ENCODE peak calls at places on chromosomes 7 and 10, in eight cellular contexts. U is foreskin keratinocyte; V is CD8-positive, alpha-beta memory T cell; S is prostate gland; Q is H1; P is tibial artery; I is GM23338; E is CD4-positive, alpha-beta memory T cell. J is an unnamed sample. For H3K4me1, the result is how much of the 10 kb centered on the place peaks cover.

GRCh38 chr7:28958235-28958945 is at the start of gene TRIL:
- DNase-seq in U (no peak), V (no peak), S (peak), Q (peak), P (peak), I (peak), E (no peak), J (no peak)

GRCh38 chr10:23864631-23865147 is 344.2 kb upstream of the KIAA1217 start:
- DNase-seq in U (no peak), V (no peak), S (no peak), Q (no peak), P (no peak), I (no peak), E (no peak), J (no peak)

GRCh38 chr10:22606164-22606614 is 108.2 kb downstream of the PIP4K2A start:
- DNase-seq in U (no peak), V (peak), S (no peak), Q (no peak), P (no peak), I (no peak), E (peak), J (no peak)

GRCh38 chr7:126720232-126720631 is 532.5 kb downstream of the GRM8 start:
- DNase-seq in U (no peak), V (no peak), S (no peak), Q (no peak), P (no peak), I (no peak), E (no peak), J (no peak)

GRCh38 chr10:121665809-121666208 is 67.6 kb upstream of the FGFR2 start:
- DNase-seq in U (no peak), V (no peak), S (no peak), Q (no peak), P (no peak), I (no peak), E (no peak), J (no peak)

GRCh38 chr7:7738177-7738576 is 19.8 kb upstream of the RPA3 start:
- DNase-seq in U (no peak), V (no peak), S (no peak), Q (no peak), P (no peak), I (no peak), E (no peak), J (no peak)

GRCh38 chr10:63553031-63553430 is 31.8 kb downstream of the REEP3 start:
- DNase-seq in U (peak), V (no peak), S (no peak), Q (no peak), P (no peak), I (no peak), E (no peak), J (no peak)

GRCh38 chr7:76008156-76008687 is 13.8 kb upstream of the TMEM120A start:
- DNase-seq in U (no peak), V (peak), S (no peak), Q (no peak), P (no peak), I (no peak), E (peak), J (peak)

GRCh38 chr7:50805425-50806130 is 22.9 kb upstream of the GRB10 start:
- DNase-seq in U (no peak), V (no peak), S (no peak), Q (no peak), P (no peak), I (no peak), E (no peak), J (no peak)

DNA sequence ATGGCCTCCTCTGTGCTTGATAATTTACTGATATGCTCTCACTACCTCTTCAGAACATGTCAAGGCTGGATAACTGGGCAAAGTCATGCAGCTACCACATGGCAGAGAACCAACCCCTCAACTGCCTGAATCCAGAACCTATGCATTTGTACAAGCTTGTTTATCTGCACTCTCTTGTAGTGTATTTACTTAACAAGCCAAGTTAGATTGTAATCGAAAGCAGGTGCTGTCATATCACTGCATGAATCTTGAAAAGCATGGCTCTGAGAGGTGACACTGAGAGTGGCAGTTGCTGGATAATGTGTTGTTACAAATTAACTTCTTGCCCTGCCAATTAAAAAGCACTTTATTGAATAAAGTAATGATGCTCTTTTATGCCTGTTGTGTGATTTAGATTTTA is 588.6 kb downstream of the NRG3 start:
- DNase-seq in U (no peak), V (no peak), S (no peak), Q (no peak), P (no peak), I (no peak), E (no peak), J (no peak)
- H3K27ac ChIP-seq in U (no peak), V (no peak), S (no peak), Q (no peak), P (no peak), I (no peak), E (no peak), J (no peak)

GRCh38 chr10:132413226-132414205 is 16.5 kb downstream of the PWWP2B start:
- DNase-seq in U (no peak), V (no peak), S (no peak), Q (no peak), P (no peak), I (no peak), E (no peak), J (no peak)

GRCh38 chr10:132410779-132411532 is 14.0 kb downstream of the PWWP2B start:
- DNase-seq in U (no peak), V (no peak), S (no peak), Q (no peak), P (no peak), I (no peak), E (no peak), J (no peak)

GRCh38 chr10:132414402-132415016 is 17.5 kb downstream of the PWWP2B start:
- DNase-seq in U (no peak), V (no peak), S (no peak), Q (no peak), P (no peak), I (no peak), E (no peak), J (no peak)

GRCh38 chr10:132411561-132412253 is 14.7 kb downstream of the PWWP2B start:
- DNase-seq in U (no peak), V (no peak), S (peak), Q (no peak), P (no peak), I (no peak), E (no peak), J (no peak)

GRCh38 chr10:132412316-132413192 is 15.6 kb downstream of the PWWP2B start:
- DNase-seq in U (no peak), V (no peak), S (no peak), Q (no peak), P (no peak), I (no peak), E (no peak), J (no peak)
- H3K4me1 ChIP-seq in U (under half), V (under half), S (half or more), Q (under half), P (under half), I (under half), E (under half), J (under half)

GRCh38 chr10:15324113-15324512 is 47.0 kb downstream of the FAM171A1 start:
- DNase-seq in U (no peak), V (no peak), S (no peak), Q (no peak), P (peak), I (peak), E (no peak), J (no peak)
- H3K27ac ChIP-seq in U (no peak), V (no peak), S (no peak), Q (no peak), P (no peak), I (no peak), E (no peak), J (no peak)

DNA sequence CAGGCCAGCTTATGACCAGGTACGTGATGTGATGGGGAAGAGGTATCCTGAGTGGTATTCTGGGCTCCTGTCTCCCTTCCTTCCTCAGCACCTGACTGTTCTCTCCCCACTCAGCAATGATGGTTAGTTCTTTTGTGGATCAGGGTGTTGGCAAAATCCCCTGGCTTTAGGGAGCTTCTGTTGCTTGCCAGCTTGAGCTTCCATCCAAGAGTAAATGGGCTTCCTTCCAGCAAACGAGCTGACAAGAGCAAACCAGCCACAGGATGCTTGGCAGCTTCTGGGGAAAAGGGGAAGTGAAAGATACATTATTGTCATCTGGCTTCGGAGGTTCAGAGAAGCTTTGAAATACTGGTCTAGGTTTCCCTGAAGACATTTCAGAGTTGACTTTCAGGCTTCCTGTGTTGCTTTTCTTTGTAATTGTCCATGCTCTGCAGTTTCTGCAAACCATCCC is 5.2 kb downstream of the DUSP5 start:
- DNase-seq in U (no peak), V (no peak), S (peak), Q (no peak), P (peak), I (no peak), E (no peak), J (no peak)
- H3K4me1 ChIP-seq in U (under half), V (half or more), S (under half), Q (under half), P (under half), I (under half), E (half or more), J (under half)

GRCh38 chr10:35642793-35643114 is 658 bp upstream of the FZD8 start:
- DNase-seq in U (no peak), V (no peak), S (no peak), Q (no peak), P (no peak), I (no peak), E (no peak), J (no peak)

GRCh38 chr10:35640951-35641429 is 1.1 kb downstream of the FZD8 start:
- DNase-seq in U (peak), V (peak), S (peak), Q (peak), P (peak), I (peak), E (peak), J (no peak)

GRCh38 chr10:35641430-35642015 is 573 bp downstream of the FZD8 start:
- DNase-seq in U (no peak), V (peak), S (no peak), Q (no peak), P (no peak), I (peak), E (peak), J (no peak)

GRCh38 chr10:35643151-35643975 is 1.3 kb upstream of the FZD8 start:
- DNase-seq in U (no peak), V (peak), S (peak), Q (peak), P (peak), I (peak), E (peak), J (no peak)

DNA sequence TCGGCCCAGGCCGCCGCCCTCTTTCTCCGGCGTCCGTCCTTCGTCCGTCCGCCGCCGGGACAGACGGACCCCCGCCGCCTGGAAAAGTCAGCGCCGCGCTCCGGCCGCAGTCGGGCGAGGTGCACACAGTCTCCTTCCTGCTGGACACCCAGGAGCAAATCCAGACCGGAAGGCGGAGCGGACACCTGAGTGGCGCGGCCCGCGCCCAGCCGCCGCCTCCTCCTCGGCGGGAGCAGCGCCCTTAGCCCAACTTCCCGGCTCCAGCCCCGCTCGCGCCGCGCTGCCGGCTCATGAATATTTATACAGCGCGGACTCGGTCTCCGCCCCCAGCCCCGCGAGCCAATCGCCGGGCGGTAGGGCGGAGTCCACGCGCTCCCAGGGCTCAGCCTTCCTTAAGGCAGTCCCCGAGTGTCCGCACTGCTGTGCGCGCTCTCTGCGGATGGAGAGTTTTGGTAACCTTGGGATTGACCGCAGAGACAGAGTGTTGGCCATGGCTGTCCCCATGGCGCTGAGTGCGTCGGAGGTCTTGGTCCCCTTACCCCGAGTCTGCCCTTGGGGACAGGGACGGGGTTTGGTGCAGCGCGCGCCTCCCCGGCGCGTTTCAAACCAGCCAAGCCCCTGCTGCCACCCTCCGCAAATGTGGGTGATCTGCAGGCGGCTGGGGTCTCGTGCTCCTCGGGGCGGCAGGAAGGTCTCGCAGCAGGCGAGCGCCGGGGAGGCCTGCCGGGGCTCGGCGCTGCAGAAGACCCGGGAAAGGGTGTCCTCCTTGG is at the start of gene FZD8:
- DNase-seq in U (peak), V (peak), S (peak), Q (peak), P (peak), I (peak), E (peak), J (peak)
- H3K27ac ChIP-seq in U (no peak), V (no peak), S (peak), Q (no peak), P (peak), I (no peak), E (no peak), J (no peak)

GRCh38 chr10:132539894-132540293 is 2.3 kb downstream of the INPP5A start:
- DNase-seq in U (no peak), V (no peak), S (no peak), Q (no peak), P (peak), I (no peak), E (no peak), J (no peak)
- H3K4me1 ChIP-seq in U (under half), V (under half), S (under half), Q (under half), P (half or more), I (under half), E (half or more), J (half or more)

GRCh38 chr7:46679671-46680070 is 758.6 kb upstream of the IGFBP3 start:
- DNase-seq in U (no peak), V (no peak), S (no peak), Q (no peak), P (no peak), I (no peak), E (no peak), J (no peak)

GRCh38 chr7:46682841-46683624 is 762.0 kb upstream of the IGFBP3 start:
- DNase-seq in U (no peak), V (no peak), S (no peak), Q (no peak), P (no peak), I (no peak), E (no peak), J (no peak)

GRCh38 chr7:46680147-46680546 is 759.1 kb upstream of the IGFBP3 start:
- DNase-seq in U (no peak), V (no peak), S (no peak), Q (no peak), P (no peak), I (no peak), E (no peak), J (no peak)

GRCh38 chr7:46685051-46685450 is 764.0 kb upstream of the IGFBP3 start:
- DNase-seq in U (no peak), V (no peak), S (no peak), Q (no peak), P (no peak), I (peak), E (no peak), J (no peak)

DNA sequence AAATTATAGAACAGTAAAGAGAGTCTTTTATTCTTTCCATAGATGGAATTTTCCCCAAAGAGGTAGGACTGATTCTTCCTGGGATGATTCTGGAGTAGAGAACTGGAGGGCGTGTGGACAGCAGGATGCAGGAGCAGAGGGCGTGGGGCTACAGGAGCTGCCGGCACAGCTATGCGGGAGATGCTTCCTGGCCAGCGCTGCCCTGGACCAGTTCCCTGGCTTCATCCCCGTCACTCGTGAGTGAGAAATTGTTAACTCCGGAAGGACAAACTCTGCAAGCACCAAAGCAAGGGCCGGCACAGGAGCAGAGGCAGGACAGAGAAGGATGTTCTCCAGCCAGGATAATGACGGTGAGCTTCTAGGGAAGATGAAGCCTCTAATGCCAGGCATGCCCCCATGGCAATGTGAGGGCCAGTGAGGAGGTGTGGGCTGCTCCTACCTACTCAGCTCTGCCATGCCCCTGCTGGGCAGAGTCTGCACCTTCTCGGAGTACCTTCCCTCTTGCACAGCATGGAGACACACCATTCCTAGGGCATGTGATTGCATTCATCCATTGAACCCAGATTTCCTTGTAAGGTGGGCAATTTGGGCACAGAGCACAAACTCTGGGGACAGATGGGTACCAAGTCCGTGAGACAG is 760.9 kb upstream of the IGFBP3 start:
- DNase-seq in U (no peak), V (no peak), S (no peak), Q (no peak), P (peak), I (no peak), E (no peak), J (no peak)
- H3K27ac ChIP-seq in U (no peak), V (no peak), S (no peak), Q (no peak), P (peak), I (no peak), E (no peak), J (no peak)

GRCh38 chr7:38629621-38630020 is 1.6 kb downstream of the AMPH start:
- DNase-seq in U (no peak), V (no peak), S (no peak), Q (no peak), P (no peak), I (no peak), E (no peak), J (no peak)

GRCh38 chr7:38630720-38631673 is at the start of gene AMPH:
- DNase-seq in U (peak), V (no peak), S (no peak), Q (peak), P (no peak), I (peak), E (no peak), J (no peak)

GRCh38 chr7:38628630-38629385 is 2.4 kb downstream of the AMPH start:
- DNase-seq in U (no peak), V (no peak), S (no peak), Q (no peak), P (no peak), I (no peak), E (no peak), J (no peak)

DNA sequence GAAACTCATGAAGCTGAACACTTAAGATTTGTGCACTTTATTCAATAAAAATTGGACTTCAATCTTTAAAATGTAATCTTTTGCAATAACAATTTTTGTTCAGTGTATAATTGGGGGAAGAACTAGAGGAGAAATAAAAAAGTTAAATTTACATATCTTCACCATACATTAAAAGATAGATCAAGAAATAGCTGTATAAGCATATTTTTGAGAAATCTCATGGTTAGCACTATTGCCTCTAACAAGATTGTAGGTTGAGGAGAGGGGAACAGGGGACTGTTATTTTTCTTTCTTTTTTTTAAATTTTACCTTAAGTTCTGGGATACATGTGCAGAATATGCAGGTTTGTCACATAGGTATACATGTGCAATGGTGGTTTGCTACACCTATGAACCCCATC is 5.3 kb downstream of the AMPH start:
- DNase-seq in U (no peak), V (no peak), S (no peak), Q (no peak), P (no peak), I (no peak), E (no peak), J (no peak)
- H3K4me1 ChIP-seq in U (under half), V (under half), S (under half), Q (under half), P (under half), I (under half), E (under half), J (under half)